ENCODE peak calls at places on chromosome 12, in four cellular contexts. One of them, this sample, is unnamed.

GRCh38 chr12:49671051-49671765 is 36.0 kb downstream of the FMNL3 start:
- DNase-seq in IMR-90: no peak
- DNase-seq in H9: no peak
- DNase-seq in H1: no peak
- DNase-seq in this sample: no peak

GRCh38 chr12:19737019-19737418 is 297.7 kb downstream of the AEBP2 start:
- DNase-seq in IMR-90: no peak
- DNase-seq in H9: no peak
- DNase-seq in H1: no peak
- DNase-seq in this sample: no peak

GRCh38 chr12:60475825-60476224 is 880.0 kb downstream of the SLC16A7 start:
- DNase-seq in IMR-90: no peak
- DNase-seq in H9: no peak
- DNase-seq in H1: no peak
- DNase-seq in this sample: peak

GRCh38 chr12:122483969-122484368 is 16.8 kb downstream of the ZCCHC8 start:
- DNase-seq in IMR-90: no peak
- DNase-seq in H9: no peak
- DNase-seq in H1: no peak
- DNase-seq in this sample: no peak

GRCh38 chr12:104549820-104550480 is 93.2 kb downstream of the CHST11 start:
- DNase-seq in IMR-90: peak
- DNase-seq in H9: no peak
- DNase-seq in H1: no peak
- DNase-seq in this sample: peak

GRCh38 chr12:3489057-3489456 is 1.9 kb upstream of the PRMT8 start:
- DNase-seq in IMR-90: no peak
- DNase-seq in H9: no peak
- DNase-seq in H1: no peak
- DNase-seq in this sample: no peak

GRCh38 chr12:121925361-121925725 is 7.0 kb downstream of the CFAP251 start:
- DNase-seq in IMR-90: peak
- DNase-seq in H9: no peak
- DNase-seq in H1: no peak
- DNase-seq in this sample: no peak

GRCh38 chr12:2547273-2548044 is 247.3 kb upstream of the FKBP4 start:
- DNase-seq in IMR-90: no peak
- DNase-seq in H9: no peak
- DNase-seq in H1: no peak
- DNase-seq in this sample: no peak

GRCh38 chr12:109637996-109638395 is 64.4 kb downstream of the MVK start:
- DNase-seq in IMR-90: no peak
- DNase-seq in H9: no peak
- DNase-seq in H1: no peak
- DNase-seq in this sample: no peak

GRCh38 chr12:107661830-107662229 is 23.8 kb upstream of the PWP1 start:
- DNase-seq in IMR-90: no peak
- DNase-seq in H9: no peak
- DNase-seq in H1: no peak
- DNase-seq in this sample: no peak

GRCh38 chr12:117807355-117807754 is 161.4 kb downstream of the KSR2 start:
- DNase-seq in IMR-90: no peak
- DNase-seq in H9: no peak
- DNase-seq in H1: no peak
- DNase-seq in this sample: no peak

GRCh38 chr12:90280564-90281058 is 572.0 kb upstream of the ATP2B1 start:
- DNase-seq in IMR-90: no peak
- DNase-seq in H9: no peak
- DNase-seq in H1: no peak
- DNase-seq in this sample: no peak

GRCh38 chr12:193282-193681 is 20.7 kb downstream of the SLC6A12 start:
- DNase-seq in IMR-90: no peak
- DNase-seq in H9: no peak
- DNase-seq in H1: no peak
- DNase-seq in this sample: no peak

GRCh38 chr12:49019435-49020317 is 1.1 kb upstream of the PRKAG1 start:
- DNase-seq in IMR-90: peak
- DNase-seq in H9: peak
- DNase-seq in H1: no peak
- DNase-seq in this sample: peak

GRCh38 chr12:64169999-64170398 is 52.1 kb downstream of the KICS2 start:
- DNase-seq in IMR-90: no peak
- DNase-seq in H9: no peak
- DNase-seq in H1: no peak
- DNase-seq in this sample: no peak

GRCh38 chr12:131113562-131113961 is 159.9 kb downstream of the ADGRD1 start:
- DNase-seq in IMR-90: no peak
- DNase-seq in H9: no peak
- DNase-seq in H1: no peak
- DNase-seq in this sample: no peak

GRCh38 chr12:45312012-45312411 is 96.1 kb downstream of the ANO6 start:
- DNase-seq in IMR-90: no peak
- DNase-seq in H9: no peak
- DNase-seq in H1: no peak
- DNase-seq in this sample: no peak

GRCh38 chr12:64995831-64996230 is 125.3 kb downstream of the WIF1 start:
- DNase-seq in IMR-90: no peak
- DNase-seq in H9: no peak
- DNase-seq in H1: no peak
- DNase-seq in this sample: no peak

GRCh38 chr12:128914908-128915563 is 61.8 kb downstream of the GLT1D1 start:
- DNase-seq in IMR-90: no peak
- DNase-seq in H9: no peak
- DNase-seq in H1: no peak
- DNase-seq in this sample: no peak

GRCh38 chr12:96300064-96300463 is 100.2 kb downstream of the CDK17 start:
- DNase-seq in IMR-90: no peak
- DNase-seq in H9: no peak
- DNase-seq in H1: no peak
- DNase-seq in this sample: no peak

GRCh38 chr12:118979763-118980406 is 1.5 kb upstream of the SRRM4 start:
- DNase-seq in IMR-90: peak
- DNase-seq in H9: peak
- DNase-seq in H1: peak
- DNase-seq in this sample: peak

GRCh38 chr12:19234171-19234704 is 104.7 kb downstream of the PLEKHA5 start:
- DNase-seq in IMR-90: peak
- DNase-seq in H9: no peak
- DNase-seq in H1: no peak
- DNase-seq in this sample: peak

GRCh38 chr12:47621960-47622359 is 83.9 kb downstream of the RPAP3 start:
- DNase-seq in IMR-90: no peak
- DNase-seq in H9: no peak
- DNase-seq in H1: no peak
- DNase-seq in this sample: no peak
- H4K5ac ChIP-seq in IMR-90: no peak
- H4K5ac ChIP-seq in H9: no peak
- H4K5ac ChIP-seq in H1: no peak
- H4K5ac ChIP-seq in this sample: no peak

GRCh38 chr12:84996759-84997158 is 39.3 kb downstream of the TSPAN19 start:
- DNase-seq in IMR-90: no peak
- DNase-seq in H9: no peak
- DNase-seq in H1: no peak
- DNase-seq in this sample: no peak
- H3K56ac ChIP-seq in IMR-90: no peak
- H3K56ac ChIP-seq in H9: no peak
- H3K56ac ChIP-seq in H1: no peak
- H3K56ac ChIP-seq in this sample: no peak

GRCh38 chr12:12796171-12796570 is 10.7 kb downstream of the APOLD1 start:
- DNase-seq in IMR-90: no peak
- DNase-seq in H9: no peak
- DNase-seq in H1: no peak
- DNase-seq in this sample: no peak
- H2AK5ac ChIP-seq in IMR-90: no peak
- H2AK5ac ChIP-seq in H9: no peak
- H2AK5ac ChIP-seq in H1: no peak
- H2AK5ac ChIP-seq in this sample: no peak

DNA sequence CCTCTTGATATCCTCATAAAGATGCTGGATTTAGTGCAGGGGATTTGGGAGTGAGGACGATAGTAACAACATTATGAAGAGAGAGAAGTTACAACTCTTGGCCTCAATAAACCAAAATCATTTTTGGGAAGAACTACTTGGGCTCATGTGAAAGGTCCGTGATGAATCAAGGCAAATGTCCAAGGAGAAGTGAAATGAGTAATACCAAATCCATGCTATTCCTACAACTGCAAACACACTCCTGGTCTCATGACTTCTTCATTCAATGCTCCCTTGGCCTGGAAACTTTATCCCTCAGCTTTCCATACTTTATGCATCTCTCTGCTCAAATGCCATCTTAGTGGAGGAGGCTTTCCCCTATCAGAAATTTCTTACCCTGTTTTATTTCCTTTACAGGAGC is 162.1 kb upstream of the LMNTD1 start:
- DNase-seq in IMR-90: peak
- DNase-seq in H9: no peak
- DNase-seq in H1: no peak
- DNase-seq in this sample: no peak
- H4K5ac ChIP-seq in IMR-90: peak
- H4K5ac ChIP-seq in H9: no peak
- H4K5ac ChIP-seq in H1: no peak
- H4K5ac ChIP-seq in this sample: no peak

DNA sequence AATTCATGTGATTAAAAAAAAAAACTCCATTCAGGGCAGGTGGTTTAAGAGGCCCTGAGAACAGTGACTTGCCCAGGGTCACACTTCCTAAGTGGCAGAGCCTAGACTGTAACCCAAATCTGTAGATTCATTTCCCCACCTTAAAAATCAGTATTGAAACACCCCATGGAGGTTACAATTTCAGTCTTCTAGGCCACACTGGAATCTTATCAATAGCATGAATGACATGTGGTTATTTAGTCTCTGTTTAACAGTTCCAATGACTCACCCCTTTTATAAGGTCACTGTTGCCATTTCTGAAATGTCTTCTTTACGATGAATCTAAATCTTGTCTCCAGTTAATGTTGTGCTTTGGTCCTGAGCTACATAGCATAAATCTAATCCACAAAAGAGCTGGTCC is 262.3 kb upstream of the GRIP1 start:
- DNase-seq in IMR-90: no peak
- DNase-seq in H9: no peak
- DNase-seq in H1: no peak
- DNase-seq in this sample: no peak
- H3K56ac ChIP-seq in IMR-90: no peak
- H3K56ac ChIP-seq in H9: no peak
- H3K56ac ChIP-seq in H1: no peak
- H3K56ac ChIP-seq in this sample: no peak

GRCh38 chr12:124618291-124618902 is 51.0 kb upstream of the NCOR2 start:
- DNase-seq in IMR-90: no peak
- DNase-seq in H9: no peak
- DNase-seq in H1: no peak
- DNase-seq in this sample: no peak
- H2AK5ac ChIP-seq in IMR-90: no peak
- H2AK5ac ChIP-seq in H9: no peak
- H2AK5ac ChIP-seq in H1: peak
- H2AK5ac ChIP-seq in this sample: no peak

GRCh38 chr12:25768151-25768550 is 190.3 kb upstream of the RASSF8 start:
- DNase-seq in IMR-90: no peak
- DNase-seq in H9: no peak
- DNase-seq in H1: no peak
- DNase-seq in this sample: no peak
- H4K5ac ChIP-seq in IMR-90: peak
- H4K5ac ChIP-seq in H9: no peak
- H4K5ac ChIP-seq in H1: no peak
- H4K5ac ChIP-seq in this sample: no peak

GRCh38 chr12:54917001-54917488 is 62.7 kb downstream of the MUCL1 start:
- DNase-seq in IMR-90: no peak
- DNase-seq in H9: peak
- DNase-seq in H1: no peak
- DNase-seq in this sample: no peak
- H3K56ac ChIP-seq in IMR-90: no peak
- H3K56ac ChIP-seq in H9: no peak
- H3K56ac ChIP-seq in H1: no peak
- H3K56ac ChIP-seq in this sample: no peak

GRCh38 chr12:114710151-114710550 is 26.2 kb upstream of the TBX3 start:
- DNase-seq in IMR-90: no peak
- DNase-seq in H9: no peak
- DNase-seq in H1: no peak
- DNase-seq in this sample: no peak
- H2AK5ac ChIP-seq in IMR-90: no peak
- H2AK5ac ChIP-seq in H9: no peak
- H2AK5ac ChIP-seq in H1: peak
- H2AK5ac ChIP-seq in this sample: no peak